ENCODE peak calls at places on chromosomes 13 and 19, in eight cellular contexts. One of them, this sample, is unnamed.
A peak's percentile ranks its signal among the peaks of the same experiment; 100 is the strongest.

GRCh38 chr13:105471683-105472082 is 1063.8 kb downstream of the EFNB2 start:
- DNase-seq in stimulated activated CD4-positive, alpha-beta T cell treated with anti-CD3 and anti-CD28 coated beads, Interleukin-12 subunit alpha, Interleukin-12 subunit beta, amount 100 ng/mL, for 4 hours: no peak
- DNase-seq in sciatic nerve: no peak
- DNase-seq in cardiac muscle cell: peak; percentile 73
- DNase-seq in AG09319: no peak
- DNase-seq in colonic mucosa: no peak
- DNase-seq in retinal pigment epithelial cell: peak; percentile 14
- DNase-seq in H9: no peak
- DNase-seq in this sample: no peak

GRCh38 chr19:28516415-28516872 is 696.5 kb downstream of the UQCRFS1 start:
- DNase-seq in stimulated activated CD4-positive, alpha-beta T cell treated with anti-CD3 and anti-CD28 coated beads, Interleukin-12 subunit alpha, Interleukin-12 subunit beta, amount 100 ng/mL, for 4 hours: no peak
- DNase-seq in sciatic nerve: no peak
- DNase-seq in cardiac muscle cell: no peak
- DNase-seq in AG09319: no peak
- DNase-seq in colonic mucosa: no peak
- DNase-seq in retinal pigment epithelial cell: no peak
- DNase-seq in H9: no peak
- DNase-seq in this sample: no peak

GRCh38 chr19:7921955-7922840 is 2.1 kb downstream of the SNAPC2 start:
- DNase-seq in stimulated activated CD4-positive, alpha-beta T cell treated with anti-CD3 and anti-CD28 coated beads, Interleukin-12 subunit alpha, Interleukin-12 subunit beta, amount 100 ng/mL, for 4 hours: no peak
- DNase-seq in sciatic nerve: peak; percentile 63
- DNase-seq in cardiac muscle cell: no peak
- DNase-seq in AG09319: no peak
- DNase-seq in colonic mucosa: no peak
- DNase-seq in retinal pigment epithelial cell: no peak
- DNase-seq in H9: no peak
- DNase-seq in this sample: no peak

GRCh38 chr19:48466571-48467325 is 2.4 kb upstream of the CYTH2 start:
- DNase-seq in stimulated activated CD4-positive, alpha-beta T cell treated with anti-CD3 and anti-CD28 coated beads, Interleukin-12 subunit alpha, Interleukin-12 subunit beta, amount 100 ng/mL, for 4 hours: no peak
- DNase-seq in sciatic nerve: no peak
- DNase-seq in cardiac muscle cell: peak; percentile 56
- DNase-seq in AG09319: no peak
- DNase-seq in colonic mucosa: no peak
- DNase-seq in retinal pigment epithelial cell: no peak
- DNase-seq in H9: no peak
- DNase-seq in this sample: no peak

GRCh38 chr13:112852392-112852791 is 116.6 kb upstream of the MCF2L start:
- DNase-seq in stimulated activated CD4-positive, alpha-beta T cell treated with anti-CD3 and anti-CD28 coated beads, Interleukin-12 subunit alpha, Interleukin-12 subunit beta, amount 100 ng/mL, for 4 hours: no peak
- DNase-seq in sciatic nerve: no peak
- DNase-seq in cardiac muscle cell: no peak
- DNase-seq in AG09319: no peak
- DNase-seq in colonic mucosa: no peak
- DNase-seq in retinal pigment epithelial cell: no peak
- DNase-seq in H9: no peak
- DNase-seq in this sample: no peak

GRCh38 chr13:100089633-100090032 is 740 bp downstream of the PCCA start:
- DNase-seq in stimulated activated CD4-positive, alpha-beta T cell treated with anti-CD3 and anti-CD28 coated beads, Interleukin-12 subunit alpha, Interleukin-12 subunit beta, amount 100 ng/mL, for 4 hours: no peak
- DNase-seq in sciatic nerve: no peak
- DNase-seq in cardiac muscle cell: peak; percentile 12
- DNase-seq in AG09319: no peak
- DNase-seq in colonic mucosa: peak; percentile 33
- DNase-seq in retinal pigment epithelial cell: no peak
- DNase-seq in H9: no peak
- DNase-seq in this sample: no peak

GRCh38 chr19:38013913-38014575 is 107.0 kb downstream of the SIPA1L3 start:
- DNase-seq in stimulated activated CD4-positive, alpha-beta T cell treated with anti-CD3 and anti-CD28 coated beads, Interleukin-12 subunit alpha, Interleukin-12 subunit beta, amount 100 ng/mL, for 4 hours: no peak
- DNase-seq in sciatic nerve: no peak
- DNase-seq in cardiac muscle cell: no peak
- DNase-seq in AG09319: no peak
- DNase-seq in colonic mucosa: no peak
- DNase-seq in retinal pigment epithelial cell: no peak
- DNase-seq in H9: no peak
- DNase-seq in this sample: no peak

GRCh38 chr13:31042084-31042483 is 109.6 kb downstream of the TEX26 start:
- DNase-seq in stimulated activated CD4-positive, alpha-beta T cell treated with anti-CD3 and anti-CD28 coated beads, Interleukin-12 subunit alpha, Interleukin-12 subunit beta, amount 100 ng/mL, for 4 hours: no peak
- DNase-seq in sciatic nerve: no peak
- DNase-seq in cardiac muscle cell: no peak
- DNase-seq in AG09319: no peak
- DNase-seq in colonic mucosa: no peak
- DNase-seq in retinal pigment epithelial cell: no peak
- DNase-seq in H9: no peak
- DNase-seq in this sample: no peak

GRCh38 chr13:25478186-25478585 is 106.4 kb downstream of the ATP8A2 start:
- DNase-seq in stimulated activated CD4-positive, alpha-beta T cell treated with anti-CD3 and anti-CD28 coated beads, Interleukin-12 subunit alpha, Interleukin-12 subunit beta, amount 100 ng/mL, for 4 hours: no peak
- DNase-seq in sciatic nerve: no peak
- DNase-seq in cardiac muscle cell: peak; percentile 3
- DNase-seq in AG09319: no peak
- DNase-seq in colonic mucosa: no peak
- DNase-seq in retinal pigment epithelial cell: peak; percentile 40
- DNase-seq in H9: no peak
- DNase-seq in this sample: no peak

GRCh38 chr13:68628994-68629393 is 1398.9 kb upstream of the PCDH9 start:
- DNase-seq in stimulated activated CD4-positive, alpha-beta T cell treated with anti-CD3 and anti-CD28 coated beads, Interleukin-12 subunit alpha, Interleukin-12 subunit beta, amount 100 ng/mL, for 4 hours: no peak
- DNase-seq in sciatic nerve: no peak
- DNase-seq in cardiac muscle cell: no peak
- DNase-seq in AG09319: no peak
- DNase-seq in colonic mucosa: no peak
- DNase-seq in retinal pigment epithelial cell: no peak
- DNase-seq in H9: no peak
- DNase-seq in this sample: no peak

GRCh38 chr13:45007225-45007624 is 17.9 kb downstream of the GPALPP1 start:
- DNase-seq in stimulated activated CD4-positive, alpha-beta T cell treated with anti-CD3 and anti-CD28 coated beads, Interleukin-12 subunit alpha, Interleukin-12 subunit beta, amount 100 ng/mL, for 4 hours: no peak
- DNase-seq in sciatic nerve: no peak
- DNase-seq in cardiac muscle cell: no peak
- DNase-seq in AG09319: no peak
- DNase-seq in colonic mucosa: no peak
- DNase-seq in retinal pigment epithelial cell: no peak
- DNase-seq in H9: no peak
- DNase-seq in this sample: no peak

GRCh38 chr19:35557539-35558399 is 5.7 kb downstream of the ATP4A start:
- DNase-seq in stimulated activated CD4-positive, alpha-beta T cell treated with anti-CD3 and anti-CD28 coated beads, Interleukin-12 subunit alpha, Interleukin-12 subunit beta, amount 100 ng/mL, for 4 hours: peak; percentile 52
- DNase-seq in sciatic nerve: peak; percentile 77
- DNase-seq in cardiac muscle cell: peak; percentile 63
- DNase-seq in AG09319: no peak
- DNase-seq in colonic mucosa: peak; percentile 75
- DNase-seq in retinal pigment epithelial cell: no peak
- DNase-seq in H9: peak; percentile 98
- DNase-seq in this sample: no peak

GRCh38 chr13:90545070-90545840 is 802.2 kb upstream of the MIR17HG start:
- DNase-seq in stimulated activated CD4-positive, alpha-beta T cell treated with anti-CD3 and anti-CD28 coated beads, Interleukin-12 subunit alpha, Interleukin-12 subunit beta, amount 100 ng/mL, for 4 hours: no peak
- DNase-seq in sciatic nerve: no peak
- DNase-seq in cardiac muscle cell: peak; percentile 14
- DNase-seq in AG09319: no peak
- DNase-seq in colonic mucosa: no peak
- DNase-seq in retinal pigment epithelial cell: no peak
- DNase-seq in H9: no peak
- DNase-seq in this sample: no peak

GRCh38 chr19:29841559-29842367 is 30.0 kb downstream of the CCNE1 start:
- DNase-seq in stimulated activated CD4-positive, alpha-beta T cell treated with anti-CD3 and anti-CD28 coated beads, Interleukin-12 subunit alpha, Interleukin-12 subunit beta, amount 100 ng/mL, for 4 hours: no peak
- DNase-seq in sciatic nerve: no peak
- DNase-seq in cardiac muscle cell: peak; percentile 43
- DNase-seq in AG09319: no peak
- DNase-seq in colonic mucosa: peak; percentile 31
- DNase-seq in retinal pigment epithelial cell: peak; percentile 63
- DNase-seq in H9: peak; percentile 78
- DNase-seq in this sample: peak; percentile 48

GRCh38 chr13:74062933-74063332 is 71.3 kb downstream of the KLF12 start:
- DNase-seq in stimulated activated CD4-positive, alpha-beta T cell treated with anti-CD3 and anti-CD28 coated beads, Interleukin-12 subunit alpha, Interleukin-12 subunit beta, amount 100 ng/mL, for 4 hours: peak; percentile 11
- DNase-seq in sciatic nerve: no peak
- DNase-seq in cardiac muscle cell: peak; percentile 70
- DNase-seq in AG09319: no peak
- DNase-seq in colonic mucosa: peak; percentile 24
- DNase-seq in retinal pigment epithelial cell: no peak
- DNase-seq in H9: no peak
- DNase-seq in this sample: peak; percentile 36

GRCh38 chr19:1057185-1057857 is 9.6 kb upstream of the ARHGAP45 start:
- DNase-seq in stimulated activated CD4-positive, alpha-beta T cell treated with anti-CD3 and anti-CD28 coated beads, Interleukin-12 subunit alpha, Interleukin-12 subunit beta, amount 100 ng/mL, for 4 hours: no peak
- DNase-seq in sciatic nerve: no peak
- DNase-seq in cardiac muscle cell: peak; percentile 74
- DNase-seq in AG09319: no peak
- DNase-seq in colonic mucosa: no peak
- DNase-seq in retinal pigment epithelial cell: no peak
- DNase-seq in H9: peak; percentile 43
- DNase-seq in this sample: no peak